ENCODE peak calls at places on chromosomes 5 and 9, in nine cellular contexts. B, J, L, G, N, R, S, H and V are unnamed samples.

GRCh38 chr5:16669776-16670175 is 53.0 kb upstream of the RETREG1 start:
- DNase-seq in B (peak), J (no peak), L (no peak), G (peak), N (no peak), R (no peak), S (no peak), H (no peak), V (peak)

GRCh38 chr5:149201121-149201637 is 59.9 kb downstream of the ABLIM3 start:
- DNase-seq in B (no peak), J (no peak), L (no peak), G (no peak), N (no peak), R (no peak), S (no peak), H (no peak), V (no peak)

GRCh38 chr9:108235599-108235998 is 620.2 kb downstream of the ACTL7B start:
- DNase-seq in B (no peak), J (no peak), L (no peak), G (no peak), N (no peak), R (no peak), S (no peak), H (no peak), V (no peak)

GRCh38 chr9:36064448-36065037 is 27.8 kb downstream of the RECK start:
- DNase-seq in B (peak), J (no peak), L (no peak), G (peak), N (no peak), R (no peak), S (no peak), H (no peak), V (peak)

GRCh38 chr5:53243403-53243802 is 133.8 kb upstream of the MOCS2 start:
- DNase-seq in B (no peak), J (no peak), L (no peak), G (no peak), N (no peak), R (no peak), S (no peak), H (no peak), V (no peak)

GRCh38 chr5:150190503-150190973 is 676 bp downstream of the SLC6A7 start:
- DNase-seq in B (no peak), J (no peak), L (no peak), G (no peak), N (no peak), R (no peak), S (no peak), H (no peak), V (no peak)

GRCh38 chr5:150661086-150661485 is at the start of gene MYOZ3:
- DNase-seq in B (no peak), J (no peak), L (no peak), G (no peak), N (no peak), R (no peak), S (no peak), H (no peak), V (peak)

GRCh38 chr5:165781703-165782102 is 2276.3 kb downstream of the MAT2B start:
- DNase-seq in B (no peak), J (no peak), L (no peak), G (no peak), N (no peak), R (no peak), S (no peak), H (no peak), V (no peak)

GRCh38 chr5:12672141-12672540 is 767.9 kb upstream of the CTNND2 start:
- DNase-seq in B (no peak), J (no peak), L (no peak), G (no peak), N (no peak), R (no peak), S (no peak), H (no peak), V (no peak)

GRCh38 chr5:180636016-180636402 is 13.4 kb downstream of the FLT4 start:
- DNase-seq in B (no peak), J (no peak), L (no peak), G (no peak), N (no peak), R (no peak), S (no peak), H (no peak), V (no peak)

GRCh38 chr9:93092171-93092991 is 3.6 kb upstream of the CARD19 start:
- DNase-seq in B (no peak), J (no peak), L (no peak), G (no peak), N (no peak), R (no peak), S (no peak), H (no peak), V (peak)

GRCh38 chr5:139654875-139655491 is 6.8 kb downstream of the CXXC5 start:
- DNase-seq in B (no peak), J (no peak), L (no peak), G (no peak), N (no peak), R (no peak), S (no peak), H (no peak), V (no peak)

GRCh38 chr9:93270976-93271375 is 87.0 kb downstream of the WNK2 start:
- DNase-seq in B (no peak), J (no peak), L (no peak), G (no peak), N (no peak), R (no peak), S (no peak), H (no peak), V (no peak)

GRCh38 chr5:10599828-10600227 is 36.0 kb downstream of the ANKRD33B start:
- DNase-seq in B (peak), J (no peak), L (no peak), G (peak), N (no peak), R (no peak), S (no peak), H (no peak), V (no peak)

GRCh38 chr9:130020618-130021017 is 22.4 kb downstream of the FNBP1 start:
- DNase-seq in B (no peak), J (no peak), L (no peak), G (no peak), N (no peak), R (no peak), S (no peak), H (no peak), V (no peak)

GRCh38 chr5:173327084-173327947 is 898 bp downstream of the STC2 start:
- DNase-seq in B (peak), J (no peak), L (no peak), G (peak), N (no peak), R (no peak), S (no peak), H (no peak), V (peak)

GRCh38 chr5:31185951-31186350 is 7.5 kb upstream of the CDH6 start:
- DNase-seq in B (no peak), J (no peak), L (no peak), G (no peak), N (no peak), R (no peak), S (no peak), H (no peak), V (no peak)

GRCh38 chr5:134226441-134227192 is 744 bp upstream of the PPP2CA start:
- DNase-seq in B (peak), J (no peak), L (no peak), G (no peak), N (no peak), R (no peak), S (peak), H (peak), V (no peak)

GRCh38 chr5:103785569-103785968 is 223.0 kb upstream of the NUDT12 start:
- DNase-seq in B (peak), J (no peak), L (no peak), G (no peak), N (no peak), R (no peak), S (no peak), H (no peak), V (peak)

GRCh38 chr9:75083188-75083976 is 4.6 kb downstream of the NMRK1 start:
- DNase-seq in B (no peak), J (no peak), L (no peak), G (no peak), N (no peak), R (no peak), S (no peak), H (no peak), V (no peak)

GRCh38 chr9:21550392-21550791 is 68.3 kb upstream of the IFNE start:
- DNase-seq in B (no peak), J (no peak), L (no peak), G (no peak), N (no peak), R (no peak), S (no peak), H (no peak), V (no peak)

GRCh38 chr5:37834542-37835399 is 5.1 kb downstream of the GDNF start:
- DNase-seq in B (no peak), J (no peak), L (no peak), G (no peak), N (no peak), R (no peak), S (no peak), H (no peak), V (no peak)

GRCh38 chr5:61735999-61736398 is 403.9 kb downstream of the ZSWIM6 start:
- DNase-seq in B (no peak), J (no peak), L (no peak), G (no peak), N (no peak), R (no peak), S (no peak), H (no peak), V (no peak)

GRCh38 chr9:82404484-82405280 is 416.1 kb downstream of the SPATA31D1 start:
- DNase-seq in B (peak), J (no peak), L (no peak), G (no peak), N (no peak), R (no peak), S (no peak), H (no peak), V (peak)

GRCh38 chr5:149405550-149406202 is 26.6 kb upstream of the IL17B start:
- DNase-seq in B (no peak), J (no peak), L (no peak), G (no peak), N (no peak), R (no peak), S (no peak), H (no peak), V (no peak)

GRCh38 chr9:12775373-12775962 is 648 bp downstream of the LURAP1L start:
- DNase-seq in B (no peak), J (no peak), L (no peak), G (no peak), N (no peak), R (no peak), S (no peak), H (peak), V (no peak)

GRCh38 chr5:1371602-1372342 is 26.9 kb upstream of the CLPTM1L start:
- DNase-seq in B (no peak), J (no peak), L (no peak), G (no peak), N (no peak), R (no peak), S (no peak), H (no peak), V (no peak)

GRCh38 chr5:26388946-26389345 is 649.4 kb downstream of the CDH9 start:
- DNase-seq in B (peak), J (no peak), L (no peak), G (no peak), N (no peak), R (no peak), S (no peak), H (peak), V (no peak)

GRCh38 chr5:172729588-172729987 is 41.4 kb downstream of the DUSP1 start:
- DNase-seq in B (no peak), J (no peak), L (no peak), G (no peak), N (no peak), R (no peak), S (no peak), H (no peak), V (peak)

GRCh38 chr5:173208296-173208695 is 26.7 kb downstream of the NKX2-5 start:
- DNase-seq in B (no peak), J (no peak), L (no peak), G (no peak), N (no peak), R (no peak), S (no peak), H (no peak), V (no peak)

GRCh38 chr5:150158170-150158949 is 2.7 kb upstream of the PDGFRB start:
- DNase-seq in B (peak), J (no peak), L (no peak), G (no peak), N (no peak), R (no peak), S (no peak), H (no peak), V (peak)

GRCh38 chr5:142845954-142846398 is 75.8 kb downstream of the ARHGAP26 start:
- DNase-seq in B (no peak), J (no peak), L (no peak), G (no peak), N (no peak), R (no peak), S (no peak), H (no peak), V (no peak)

GRCh38 chr9:127210851-127211730 is 53.5 kb upstream of the GARNL3 start:
- DNase-seq in B (no peak), J (no peak), L (no peak), G (no peak), N (no peak), R (no peak), S (no peak), H (no peak), V (no peak)

GRCh38 chr5:170751631-170752030 is 31.9 kb upstream of the GABRP start:
- DNase-seq in B (no peak), J (no peak), L (no peak), G (no peak), N (no peak), R (no peak), S (no peak), H (no peak), V (no peak)

GRCh38 chr9:22170162-22170932 is 161.2 kb upstream of the CDKN2B start:
- DNase-seq in B (peak), J (no peak), L (no peak), G (peak), N (no peak), R (no peak), S (no peak), H (no peak), V (peak)

GRCh38 chr5:116771466-116772151 is 197.0 kb upstream of the SEMA6A start:
- DNase-seq in B (no peak), J (no peak), L (no peak), G (no peak), N (no peak), R (no peak), S (no peak), H (no peak), V (no peak)